ENCODE peak calls at places on chromosomes 5 and 9, in nine cellular contexts. D, B, N, F, Z, U, R, J and K are unnamed samples.

GRCh38 chr5:143892908-143893307 is 80.9 kb downstream of the HMHB1 start:
- DNase-seq in D (no peak), B (no peak), N (no peak), F (no peak), Z (no peak), U (no peak), R (no peak), J (no peak), K (no peak)

GRCh38 chr9:122197882-122198281 is 30.9 kb downstream of the LHX6 start:
- DNase-seq in D (no peak), B (no peak), N (no peak), F (no peak), Z (no peak), U (no peak), R (no peak), J (no peak), K (no peak)

GRCh38 chr5:1736065-1736464 is 63.6 kb downstream of the MRPL36 start:
- DNase-seq in D (no peak), B (no peak), N (no peak), F (no peak), Z (no peak), U (peak), R (no peak), J (no peak), K (no peak)

GRCh38 chr5:159826351-159827222 is 89.7 kb upstream of the ADRA1B start:
- DNase-seq in D (no peak), B (no peak), N (no peak), F (no peak), Z (peak), U (no peak), R (peak), J (no peak), K (peak)

GRCh38 chr9:134562146-134562753 is 79.4 kb upstream of the COL5A1 start:
- DNase-seq in D (no peak), B (no peak), N (no peak), F (peak), Z (no peak), U (peak), R (no peak), J (no peak), K (no peak)

GRCh38 chr9:112028242-112029221 is 131.9 kb downstream of the UGCG start:
- DNase-seq in D (no peak), B (no peak), N (no peak), F (no peak), Z (peak), U (peak), R (peak), J (no peak), K (no peak)

GRCh38 chr5:94433393-94434149 is 184.8 kb downstream of the KIAA0825 start:
- DNase-seq in D (peak), B (no peak), N (peak), F (peak), Z (peak), U (no peak), R (peak), J (peak), K (no peak)

GRCh38 chr5:134549714-134550113 is 24.2 kb downstream of the JADE2 start:
- DNase-seq in D (no peak), B (no peak), N (no peak), F (no peak), Z (peak), U (no peak), R (peak), J (no peak), K (no peak)

GRCh38 chr5:41465493-41466171 is 44.8 kb downstream of the PLCXD3 start:
- DNase-seq in D (no peak), B (no peak), N (no peak), F (no peak), Z (peak), U (no peak), R (no peak), J (no peak), K (no peak)

GRCh38 chr5:89827388-89827787 is 582.2 kb downstream of the CETN3 start:
- DNase-seq in D (no peak), B (no peak), N (no peak), F (no peak), Z (no peak), U (no peak), R (no peak), J (no peak), K (no peak)

GRCh38 chr9:134336924-134337323 is 10.7 kb downstream of the RXRA start:
- DNase-seq in D (no peak), B (no peak), N (no peak), F (no peak), Z (no peak), U (no peak), R (no peak), J (no peak), K (no peak)

GRCh38 chr9:35689601-35690446 is at the start of gene TPM2:
- DNase-seq in D (peak), B (peak), N (no peak), F (peak), Z (peak), U (peak), R (no peak), J (no peak), K (no peak)

GRCh38 chr9:101470929-101471328 is 35.4 kb upstream of the ALDOB start:
- DNase-seq in D (no peak), B (no peak), N (no peak), F (no peak), Z (no peak), U (no peak), R (no peak), J (no peak), K (no peak)

GRCh38 chr9:101476576-101477208 is 41.1 kb upstream of the ALDOB start:
- DNase-seq in D (no peak), B (no peak), N (no peak), F (peak), Z (no peak), U (no peak), R (no peak), J (no peak), K (no peak)

GRCh38 chr9:101477214-101477613 is 41.6 kb upstream of the ALDOB start:
- DNase-seq in D (no peak), B (no peak), N (no peak), F (no peak), Z (peak), U (no peak), R (no peak), J (no peak), K (no peak)

GRCh38 chr9:101469026-101469425 is 33.5 kb upstream of the ALDOB start:
- DNase-seq in D (no peak), B (no peak), N (no peak), F (no peak), Z (no peak), U (no peak), R (no peak), J (no peak), K (no peak)

DNA sequence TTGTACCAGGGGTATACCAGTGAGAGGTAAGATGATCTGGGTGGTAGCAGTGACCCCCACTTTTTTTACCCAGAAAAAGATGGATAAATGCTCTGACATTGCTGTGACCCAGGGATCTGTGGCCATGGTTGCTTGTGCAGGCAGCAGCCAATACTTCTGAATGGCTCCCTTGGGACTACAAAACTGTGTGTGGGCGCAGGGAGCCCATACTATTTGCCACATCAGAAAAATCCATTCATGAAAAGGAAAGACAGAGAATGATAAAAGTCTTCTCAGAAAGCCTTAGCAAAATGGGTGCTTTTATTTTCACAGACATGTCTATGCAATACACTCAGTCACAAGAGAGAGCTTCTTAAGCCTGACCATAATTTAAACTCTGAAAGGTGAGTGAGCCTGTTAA is 37.3 kb upstream of the ALDOB start:
- DNase-seq in D (no peak), B (no peak), N (no peak), F (no peak), Z (no peak), U (no peak), R (no peak), J (no peak), K (no peak)
- H3K4me3 ChIP-seq in D (no peak), B (no peak), N (no peak), F (no peak), Z (no peak), U (no peak), R (no peak), J (no peak), K (no peak)

DNA sequence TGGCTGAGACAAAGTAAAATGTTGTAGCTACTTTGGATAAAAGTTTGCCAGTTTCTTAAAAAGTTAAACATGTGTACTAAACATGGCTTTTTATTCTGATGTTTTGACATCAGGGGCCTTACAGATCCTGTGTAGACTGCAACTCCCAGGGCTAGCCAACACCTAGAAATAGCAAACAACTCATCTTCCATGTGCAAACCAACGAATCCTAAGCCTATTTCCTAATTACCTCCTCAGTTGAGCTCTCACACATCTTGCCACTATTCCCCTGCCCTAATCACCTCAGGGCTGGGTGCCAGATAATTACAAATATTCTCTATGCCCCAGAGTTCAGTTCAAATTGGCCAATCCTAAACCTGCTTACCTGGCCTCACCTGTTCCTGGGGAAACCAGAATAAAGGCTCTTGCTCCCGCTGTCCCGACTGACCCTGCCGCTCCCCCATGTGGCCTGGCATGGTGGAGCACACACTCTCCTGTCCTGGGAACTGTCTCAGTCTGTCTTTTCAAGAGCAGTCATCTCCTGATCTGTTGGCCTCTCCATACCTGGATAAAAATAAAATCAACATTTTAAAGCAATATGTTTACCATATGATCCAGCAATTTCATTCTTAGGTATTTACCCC is 37.1 kb upstream of the FAM169A start:
- DNase-seq in D (peak), B (peak), N (peak), F (no peak), Z (peak), U (peak), R (peak), J (peak), K (no peak)
- TF ChIP-seq CTCF in D (peak), B (peak), N (peak), F (no peak), Z (peak), U (peak), R (peak), J (peak), K (peak)

GRCh38 chr5:180130291-180130869 is 58.8 kb upstream of the RNF130 start:
- DNase-seq in D (no peak), B (no peak), N (no peak), F (no peak), Z (no peak), U (peak), R (no peak), J (no peak), K (no peak)

GRCh38 chr5:180129291-180130190 is 58.0 kb upstream of the RNF130 start:
- DNase-seq in D (no peak), B (no peak), N (no peak), F (no peak), Z (no peak), U (peak), R (no peak), J (no peak), K (no peak)

GRCh38 chr5:180128671-180129261 is 57.2 kb upstream of the RNF130 start:
- DNase-seq in D (no peak), B (no peak), N (no peak), F (no peak), Z (no peak), U (no peak), R (no peak), J (no peak), K (no peak)

GRCh38 chr5:180133060-180133459 is 61.5 kb upstream of the RNF130 start:
- DNase-seq in D (no peak), B (no peak), N (no peak), F (no peak), Z (no peak), U (peak), R (no peak), J (no peak), K (no peak)

GRCh38 chr5:180130876-180131740 is 59.5 kb upstream of the RNF130 start:
- DNase-seq in D (no peak), B (no peak), N (no peak), F (peak), Z (no peak), U (peak), R (no peak), J (no peak), K (no peak)
- H3K4me3 ChIP-seq in D (no peak), B (no peak), N (no peak), F (no peak), Z (no peak), U (no peak), R (no peak), J (no peak), K (no peak)

DNA sequence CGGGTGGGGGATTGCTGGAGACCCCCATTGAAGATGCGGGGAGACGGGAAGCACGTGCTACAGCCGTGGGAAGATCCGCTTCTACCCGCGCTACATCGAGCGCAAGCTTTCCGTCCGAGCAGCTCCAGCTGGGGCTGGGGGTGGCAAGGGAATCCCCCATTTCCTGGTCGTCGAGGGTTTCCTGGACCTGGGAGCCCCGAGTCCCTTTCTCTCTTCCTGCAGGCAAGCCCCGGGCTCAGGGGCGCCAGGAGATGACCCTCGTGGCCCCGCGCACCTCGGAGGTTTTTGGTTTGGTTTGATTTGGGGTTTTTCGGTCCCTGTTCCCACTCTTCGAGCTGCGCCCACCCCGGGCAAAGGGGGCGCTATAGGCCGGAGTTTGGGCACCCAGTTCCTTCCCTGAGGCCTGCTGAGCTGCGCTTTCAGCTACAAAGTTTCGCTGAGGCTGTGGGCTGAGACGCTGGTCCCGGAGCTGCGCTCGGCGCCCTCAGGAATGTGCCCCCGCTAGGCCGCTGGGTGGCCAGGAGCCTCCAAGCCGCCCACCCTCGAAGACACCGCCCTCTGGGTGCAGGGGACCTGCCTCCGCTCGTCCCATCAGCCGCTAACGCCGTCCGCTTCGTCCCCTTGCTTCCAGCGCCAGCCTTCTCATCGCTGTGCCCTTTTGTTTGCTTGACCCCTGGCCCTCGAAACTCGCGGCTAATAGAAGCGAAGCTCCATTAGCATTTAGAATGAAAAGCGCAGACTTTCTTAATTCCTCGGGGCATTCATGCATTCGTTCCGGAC is 2.9 kb downstream of the NR4A3 start:
- DNase-seq in D (no peak), B (peak), N (peak), F (peak), Z (peak), U (peak), R (peak), J (peak), K (no peak)
- TF ChIP-seq CTCF in D (peak), B (peak), N (peak), F (no peak), Z (peak), U (peak), R (peak), J (peak), K (peak)

DNA sequence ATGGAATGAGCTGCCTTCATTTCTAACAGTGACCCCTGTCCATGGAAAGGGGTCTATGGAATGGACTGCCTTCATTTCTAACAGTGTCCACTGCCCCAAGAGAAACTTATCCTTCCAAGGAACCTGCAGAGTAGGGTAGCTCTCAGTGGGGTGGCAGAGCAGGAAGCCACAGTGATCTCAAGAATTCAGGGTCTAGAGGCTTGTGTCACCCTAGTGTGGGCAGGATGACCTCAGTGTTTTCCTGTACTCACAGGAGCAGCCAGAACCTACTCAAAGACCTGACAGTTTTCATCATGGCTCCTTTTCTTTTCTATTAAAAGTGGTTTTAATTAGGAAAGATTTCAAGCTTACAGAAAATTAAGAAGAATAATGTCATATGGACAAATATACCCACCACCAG is 27.5 kb downstream of the SEC61B start:
- DNase-seq in D (no peak), B (no peak), N (no peak), F (no peak), Z (no peak), U (peak), R (peak), J (no peak), K (no peak)
- H3K4me3 ChIP-seq in D (no peak), B (no peak), N (no peak), F (no peak), Z (no peak), U (no peak), R (no peak), J (no peak), K (no peak)

DNA sequence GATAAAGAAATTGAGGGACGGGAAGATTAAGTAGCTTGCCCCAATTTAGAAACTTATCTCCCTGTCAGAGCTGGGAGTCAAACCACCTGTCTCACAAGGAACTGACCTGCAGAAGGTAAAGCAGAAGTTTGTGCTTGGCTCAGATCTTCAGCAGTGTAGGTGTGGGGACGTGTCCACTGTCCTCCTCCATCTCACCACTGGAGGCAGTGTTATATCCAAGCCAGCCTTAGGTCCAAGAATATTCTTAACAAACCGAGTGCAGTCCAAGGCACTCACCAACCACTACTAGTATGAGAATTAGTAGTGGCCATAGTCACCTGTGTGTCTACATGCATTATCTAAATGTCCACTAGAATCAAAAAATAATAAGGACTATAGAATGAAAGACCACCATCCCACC is 86.3 kb upstream of the IRX1 start:
- DNase-seq in D (no peak), B (no peak), N (peak), F (no peak), Z (no peak), U (no peak), R (no peak), J (peak), K (no peak)
- TF ChIP-seq CTCF in D (no peak), B (no peak), N (peak), F (no peak), Z (no peak), U (peak), R (no peak), J (peak), K (no peak)